ENCODE peak calls at places on chromosomes 6 and 20, in eight cellular contexts. S, W, P, Q, D, M, K and O are unnamed samples.

GRCh38 chr20:17423782-17424181 is 107.4 kb downstream of the BFSP1 start:
- DNase-seq in S (no peak), W (no peak), P (no peak), Q (no peak), D (no peak), M (no peak), K (no peak), O (no peak)

GRCh38 chr6:170470673-170471072 is 82.4 kb downstream of the PSMB1 start:
- DNase-seq in S (no peak), W (no peak), P (no peak), Q (no peak), D (no peak), M (no peak), K (no peak), O (no peak)

GRCh38 chr6:6694368-6694780 is 105.9 kb downstream of the LY86 start:
- DNase-seq in S (no peak), W (peak; percentile 47), P (no peak), Q (no peak), D (peak; percentile 69), M (peak; percentile 49), K (peak; percentile 50), O (no peak)

GRCh38 chr20:20233041-20233514 is 134.8 kb upstream of the INSM1 start:
- DNase-seq in S (no peak), W (no peak), P (no peak), Q (no peak), D (no peak), M (peak; percentile 15), K (no peak), O (no peak)

GRCh38 chr6:108524528-108525218 is 36.0 kb upstream of the FOXO3 start:
- DNase-seq in S (no peak), W (no peak), P (no peak), Q (peak; percentile 5), D (peak; percentile 69), M (no peak), K (peak; percentile 27), O (no peak)

GRCh38 chr20:4014031-4014474 is 1.3 kb downstream of the RNF24 start:
- DNase-seq in S (no peak), W (peak; percentile 77), P (no peak), Q (peak; percentile 74), D (peak; percentile 33), M (peak; percentile 37), K (peak; percentile 74), O (no peak)

GRCh38 chr6:11592289-11592906 is 54.8 kb downstream of the TMEM170B start:
- DNase-seq in S (no peak), W (no peak), P (no peak), Q (no peak), D (no peak), M (no peak), K (no peak), O (no peak)

GRCh38 chr6:88480822-88481221 is 314.7 kb upstream of the CNR1 start:
- DNase-seq in S (no peak), W (no peak), P (no peak), Q (no peak), D (no peak), M (no peak), K (no peak), O (no peak)

GRCh38 chr6:96547654-96548053 is 15.3 kb upstream of the FHL5 start:
- DNase-seq in S (no peak), W (no peak), P (no peak), Q (no peak), D (no peak), M (no peak), K (no peak), O (no peak)

GRCh38 chr6:143174951-143175350 is 114.3 kb downstream of the AIG1 start:
- DNase-seq in S (no peak), W (no peak), P (no peak), Q (no peak), D (no peak), M (no peak), K (no peak), O (no peak)

GRCh38 chr6:13014551-13015378 is 298.2 kb downstream of the PHACTR1 start:
- DNase-seq in S (peak; percentile 30), W (no peak), P (peak; percentile 82), Q (no peak), D (peak; percentile 83), M (no peak), K (peak; percentile 58), O (peak; percentile 48)

GRCh38 chr20:8997720-8998119 is 71.2 kb upstream of the PLCB4 start:
- DNase-seq in S (no peak), W (no peak), P (no peak), Q (no peak), D (peak; percentile 33), M (peak; percentile 6), K (peak; percentile 32), O (no peak)

GRCh38 chr6:20332441-20333006 is 69.2 kb upstream of the E2F3 start:
- DNase-seq in S (no peak), W (no peak), P (no peak), Q (no peak), D (no peak), M (peak; percentile 27), K (peak; percentile 78), O (no peak)

DNA sequence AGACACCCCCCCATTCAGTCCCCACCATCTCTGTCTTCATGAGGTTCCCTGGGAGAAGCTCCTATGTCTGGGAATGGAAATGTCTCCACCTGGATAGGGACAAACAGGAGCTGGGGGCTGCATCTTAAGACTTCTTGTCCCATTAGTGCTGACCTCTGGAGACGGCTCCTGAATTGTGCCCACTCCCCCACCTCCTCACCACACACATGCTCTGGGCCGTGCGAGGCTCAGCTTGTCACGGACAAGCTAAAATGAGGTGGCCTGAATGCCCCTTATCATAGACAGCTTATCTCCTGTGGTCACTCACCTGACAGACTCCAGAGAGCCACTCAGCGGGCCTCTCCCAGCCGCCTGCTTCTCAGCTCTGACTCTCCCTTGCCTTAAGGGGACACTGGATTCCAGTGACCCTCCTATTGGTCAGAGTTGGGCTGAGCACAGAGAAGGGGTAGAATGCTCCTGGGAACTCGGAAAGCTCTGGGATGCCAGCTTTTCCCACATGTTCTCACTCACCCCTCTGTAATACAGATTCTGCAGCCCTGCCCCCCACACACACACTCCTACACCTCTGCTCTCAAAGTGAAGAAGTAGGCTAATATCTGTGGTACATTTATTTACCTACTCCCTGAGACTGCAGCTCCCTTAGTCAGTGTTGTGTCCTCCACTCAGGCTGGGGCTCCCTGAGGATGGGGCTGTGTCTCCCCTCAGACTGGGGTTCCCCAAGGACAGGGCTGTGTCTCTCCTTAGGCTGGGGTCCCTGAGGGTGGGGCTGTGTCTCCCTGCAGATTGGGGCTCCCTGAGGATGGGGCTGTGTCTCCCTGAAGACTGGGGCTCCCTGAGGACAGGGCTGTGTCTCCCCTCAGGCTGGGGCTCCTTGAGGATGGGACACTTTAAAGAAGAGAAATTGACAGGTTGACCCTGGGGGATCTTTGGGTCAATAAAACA is 167.5 kb downstream of the VEGFA start:
- DNase-seq in S (no peak), W (no peak), P (no peak), Q (no peak), D (no peak), M (peak; percentile 73), K (peak; percentile 76), O (no peak)
- H3K27ac ChIP-seq in S (no peak overlapping the region), W (no peak overlapping the region), P (no peak overlapping the region), Q (no peak overlapping the region), D (no peak overlapping the region), M (peak overlapping the region; percentile 32), K (no peak overlapping the region), O (no peak overlapping the region)

GRCh38 chr20:56752274-56752673 is 123.2 kb downstream of the TFAP2C start:
- DNase-seq in S (no peak), W (peak; percentile 38), P (no peak), Q (no peak), D (no peak), M (no peak), K (no peak), O (no peak)
- H3K27ac ChIP-seq in S (no peak overlapping the region), W (peak overlapping the region; percentile 3), P (no peak overlapping the region), Q (no peak overlapping the region), D (no peak overlapping the region), M (no peak overlapping the region), K (no peak overlapping the region), O (no peak overlapping the region)

GRCh38 chr20:49345538-49345937 is 67.7 kb upstream of the ZNFX1 start:
- DNase-seq in S (no peak), W (peak; percentile 89), P (no peak), Q (peak; percentile 29), D (no peak), M (no peak), K (peak; percentile 47), O (no peak)
- H3K27ac ChIP-seq in S (peak overlapping the region; percentile 48), W (peak overlapping the region; percentile 81), P (no peak overlapping the region), Q (peak overlapping the region; percentile 77), D (no peak overlapping the region), M (no peak overlapping the region), K (no peak overlapping the region), O (peak overlapping the region; percentile 24)

GRCh38 chr6:111263837-111264236 is 176.5 kb downstream of the SLC16A10 start:
- DNase-seq in S (no peak), W (no peak), P (no peak), Q (peak; percentile 72), D (no peak), M (peak; percentile 71), K (no peak), O (no peak)

GRCh38 chr6:111269401-111269970 is 182.2 kb downstream of the SLC16A10 start:
- DNase-seq in S (no peak), W (no peak), P (no peak), Q (no peak), D (no peak), M (no peak), K (no peak), O (no peak)

GRCh38 chr6:111270121-111270520 is 182.8 kb downstream of the SLC16A10 start:
- DNase-seq in S (no peak), W (no peak), P (no peak), Q (no peak), D (no peak), M (no peak), K (no peak), O (no peak)

GRCh38 chr6:111267764-111268333 is 180.5 kb downstream of the SLC16A10 start:
- DNase-seq in S (no peak), W (no peak), P (no peak), Q (no peak), D (no peak), M (no peak), K (no peak), O (no peak)

GRCh38 chr6:111265842-111266241 is 178.5 kb downstream of the SLC16A10 start:
- DNase-seq in S (no peak), W (no peak), P (no peak), Q (peak; percentile 60), D (no peak), M (peak; percentile 85), K (no peak), O (no peak)
- H3K27ac ChIP-seq in S (no peak overlapping the region), W (no peak overlapping the region), P (no peak overlapping the region), Q (no peak overlapping the region), D (no peak overlapping the region), M (peak overlapping the region; percentile 47), K (no peak overlapping the region), O (no peak overlapping the region)